ENCODE peak calls at places on chromosomes 11 and 22, in seven cellular contexts. P is Peyer's patch, T is heart left ventricle, Y is uterus, M is esophagus squamous epithelium, G is spleen, Q is IMR-90. V is an unnamed sample.

GRCh38 chr22:22993184-22993583 is 77.1 kb upstream of the GNAZ start:
- DNase-seq in P (no peak), T (no peak), G (no peak), Q (no peak), M (no peak), Y (no peak), V (no peak)

GRCh38 chr22:35425971-35426800 is 26.2 kb downstream of the MCM5 start:
- DNase-seq in Q (peak; percentile 38), M (no peak), T (no peak), G (no peak), Y (no peak), P (no peak), V (no peak)

GRCh38 chr11:44776840-44777536 is 50.2 kb downstream of the TSPAN18 start:
- DNase-seq in T (no peak), Q (no peak), P (peak; percentile 24), M (no peak), G (peak; percentile 31), Y (peak; percentile 11), V (no peak)

GRCh38 chr22:49400136-49400865 is 427.4 kb downstream of the BRD1 start:
- DNase-seq in Y (no peak), G (peak; percentile 70), M (no peak), P (peak; percentile 18), Q (no peak), T (no peak), V (no peak)

GRCh38 chr11:72579816-72580647 is 94.2 kb downstream of the PDE2A start:
- DNase-seq in M (no peak), Q (no peak), G (no peak), P (peak; percentile 17), T (no peak), Y (no peak), V (peak; percentile 6)

GRCh38 chr11:127919206-127920000 is 668.0 kb downstream of the ETS1 start:
- DNase-seq in M (no peak), T (no peak), G (no peak), Y (no peak), P (no peak), Q (peak; percentile 87), V (no peak)

GRCh38 chr11:33391893-33392251 is 134.7 kb downstream of the HIPK3 start:
- DNase-seq in P (no peak), Y (no peak), G (no peak), T (no peak), Q (no peak), M (no peak), V (no peak)

GRCh38 chr11:33435201-33435600 is 178.0 kb downstream of the HIPK3 start:
- DNase-seq in T (no peak), G (no peak), M (no peak), P (no peak), Y (no peak), Q (no peak), V (no peak)

GRCh38 chr22:42243802-42244060 is 26.7 kb downstream of the TCF20 start:
- DNase-seq in Q (no peak), T (no peak), G (no peak), M (no peak), P (no peak), Y (no peak), V (no peak)

GRCh38 chr11:60842688-60843605 is 1.0 kb downstream of the CCDC86 start:
- DNase-seq in P (no peak), G (no peak), T (no peak), Y (no peak), M (no peak), Q (no peak), V (no peak)
- TF ChIP-seq POLR2A in P (no peak), G (no peak), T (no peak), Y (no peak), M (no peak), Q (no peak), V (no peak)

GRCh38 chr11:1754376-1755150 is 4.2 kb upstream of the IFITM10 start:
- DNase-seq in Q (no peak), T (no peak), Y (no peak), P (no peak), G (peak; percentile 76), M (no peak), V (no peak)
- H3K27ac ChIP-seq in Q (no peak overlapping the region), T (no peak overlapping the region), Y (no peak overlapping the region), P (no peak overlapping the region), G (peak overlapping the region; percentile 94), M (no peak overlapping the region), V (peak overlapping the region; percentile 100)

GRCh38 chr11:74086242-74086884 is 77.5 kb upstream of the UCP3 start:
- DNase-seq in M (no peak), Y (no peak), G (no peak), T (no peak), P (no peak), Q (no peak), V (no peak)

GRCh38 chr11:74091549-74091948 is 79.3 kb downstream of the C2CD3 start:
- DNase-seq in G (no peak), Q (no peak), T (no peak), P (no peak), Y (no peak), M (no peak), V (no peak)

GRCh38 chr11:74094393-74094792 is 76.4 kb downstream of the C2CD3 start:
- DNase-seq in M (no peak), P (no peak), G (no peak), Y (no peak), Q (no peak), T (no peak), V (no peak)

GRCh38 chr11:74092425-74092824 is 78.4 kb downstream of the C2CD3 start:
- DNase-seq in G (no peak), Q (no peak), Y (no peak), M (no peak), T (no peak), P (no peak), V (no peak)

GRCh38 chr11:74090701-74091100 is 80.1 kb downstream of the C2CD3 start:
- DNase-seq in T (no peak), Q (peak; percentile 29), P (no peak), Y (no peak), G (no peak), M (no peak), V (peak; percentile 37)
- H3K36me3 ChIP-seq in T (peaks cover 30% of the 10 kb centered on the region), Q (peaks cover 19% of the 10 kb centered on the region), P (no peaks in the 10 kb centered on the region), Y (no peaks in the 10 kb centered on the region), G (peaks cover 93% of the 10 kb centered on the region), M (peaks cover 8% of the 10 kb centered on the region), V (peaks cover 73% of the 10 kb centered on the region)

GRCh38 chr11:10285148-10285802 is 8.7 kb downstream of the SBF2 start:
- DNase-seq in Y (no peak), T (no peak), P (no peak), M (no peak), G (no peak), Q (no peak), V (no peak)
- TF ChIP-seq POLR2A in Y (no peak), T (no peak), P (no peak), M (no peak), G (no peak), Q (no peak), V (no peak)

GRCh38 chr11:109423860-109424190 is 1.8 kb downstream of the C11orf87 start:
- DNase-seq in M (no peak), P (no peak), T (no peak), Y (no peak), G (no peak), Q (no peak), V (no peak)

GRCh38 chr11:109424893-109425292 is 2.9 kb downstream of the C11orf87 start:
- DNase-seq in P (no peak), Q (no peak), G (no peak), T (no peak), M (no peak), Y (no peak), V (no peak)

GRCh38 chr11:109423114-109423859 is 1.3 kb downstream of the C11orf87 start:
- DNase-seq in Q (no peak), G (no peak), T (no peak), Y (no peak), P (no peak), M (no peak), V (no peak)

GRCh38 chr11:109425554-109425953 is 3.6 kb downstream of the C11orf87 start:
- DNase-seq in P (no peak), Q (no peak), M (no peak), G (no peak), Y (no peak), T (no peak), V (no peak)

DNA sequence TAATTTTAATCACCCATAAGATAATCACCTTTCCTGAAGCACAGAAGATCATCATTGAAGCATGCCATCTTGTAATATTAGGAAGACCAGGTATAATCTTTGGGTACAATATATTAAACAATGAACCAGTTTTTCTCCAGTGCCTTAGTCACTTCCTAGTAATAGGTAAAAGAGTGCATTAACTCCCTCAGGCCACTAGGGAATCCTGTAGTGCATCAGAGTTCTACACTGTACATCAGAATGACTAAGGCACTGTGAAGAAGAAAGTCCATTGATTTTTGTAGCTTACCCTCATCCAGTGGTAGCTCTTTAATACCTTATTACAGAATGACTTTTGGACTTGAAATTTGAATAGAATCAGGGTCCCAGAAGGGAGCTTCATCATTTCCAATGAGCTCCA is 4.5 kb downstream of the C11orf87 start:
- DNase-seq in T (no peak), Y (no peak), Q (no peak), M (no peak), G (no peak), P (no peak), V (no peak)
- H3K27ac ChIP-seq in T (no peak overlapping the region), Y (no peak overlapping the region), Q (no peak overlapping the region), M (no peak overlapping the region), G (no peak overlapping the region), P (no peak overlapping the region), V (no peak overlapping the region)

GRCh38 chr11:3015796-3016195 is 23.7 kb upstream of the NAP1L4 start:
- DNase-seq in T (no peak), Q (no peak), G (no peak), P (no peak), M (no peak), Y (no peak), V (no peak)

GRCh38 chr11:3016861-3017260 is 24.7 kb upstream of the NAP1L4 start:
- DNase-seq in Y (no peak), P (no peak), T (no peak), G (no peak), Q (no peak), M (no peak), V (no peak)

GRCh38 chr11:3014943-3015342 is 22.8 kb upstream of the NAP1L4 start:
- DNase-seq in M (no peak), Q (no peak), Y (no peak), G (no peak), T (no peak), P (no peak), V (no peak)

GRCh38 chr11:3011891-3012885 is 20.1 kb upstream of the NAP1L4 start:
- DNase-seq in P (no peak), Y (no peak), M (no peak), G (no peak), Q (no peak), T (no peak), V (no peak)

GRCh38 chr11:3014314-3014938 is 22.3 kb upstream of the NAP1L4 start:
- DNase-seq in Q (no peak), P (peak; percentile 85), M (no peak), T (no peak), G (peak; percentile 86), Y (no peak), V (no peak)
- H3K36me3 ChIP-seq in Q (peaks cover 79% of the 10 kb centered on the region), P (no peaks in the 10 kb centered on the region), M (peaks cover 59% of the 10 kb centered on the region), T (peaks cover 24% of the 10 kb centered on the region), G (peaks cover 96% of the 10 kb centered on the region), Y (no peaks in the 10 kb centered on the region), V (no peaks in the 10 kb centered on the region)